ENCODE peak calls at places on chromosomes 3 and 15, in four cellular contexts. Q, G, U and B are unnamed samples.

GRCh38 chr3:56012732-56013131 is 455.5 kb downstream of the ERC2 start:
- DNase-seq in G (no peak), U (no peak), Q (no peak), B (no peak)

GRCh38 chr3:77189684-77190083 is 149.8 kb downstream of the ROBO2 start:
- DNase-seq in U (no peak), G (no peak), Q (no peak), B (no peak)

GRCh38 chr3:172539273-172539672 is 16.0 kb upstream of the TNFSF10 start:
- DNase-seq in Q (no peak), G (no peak), U (no peak), B (no peak)

GRCh38 chr15:38391186-38391585 is 62.7 kb upstream of the FAM98B start:
- DNase-seq in U (no peak), Q (no peak), G (no peak), B (no peak)

GRCh38 chr15:99128411-99128810 is 23.5 kb downstream of the SYNM start:
- DNase-seq in U (no peak), Q (no peak), G (no peak), B (no peak)

GRCh38 chr3:109275702-109276293 is 40.5 kb downstream of the DPPA2 start:
- DNase-seq in U (peak), Q (peak), G (no peak), B (peak)

GRCh38 chr15:80749589-80749988 is 29.6 kb upstream of the CEMIP start:
- DNase-seq in Q (no peak), U (no peak), G (no peak), B (no peak)

GRCh38 chr3:129336093-129336706 is 57.5 kb downstream of the HMCES start:
- DNase-seq in U (no peak), G (no peak), Q (no peak), B (no peak)

GRCh38 chr3:194133661-194134230 is 2.2 kb upstream of the HES1 start:
- DNase-seq in Q (peak), G (no peak), U (peak), B (peak)

GRCh38 chr3:46923559-46924350 is 46.2 kb downstream of the PTH1R start:
- DNase-seq in G (no peak), Q (peak), U (peak), B (peak)

GRCh38 chr3:134911611-134912604 is 116.8 kb downstream of the EPHB1 start:
- DNase-seq in U (no peak), Q (no peak), G (no peak), B (no peak)

GRCh38 chr3:134904333-134904771 is 109.3 kb downstream of the EPHB1 start:
- DNase-seq in U (no peak), Q (no peak), G (peak), B (no peak)

GRCh38 chr3:134905647-134905935 is 110.5 kb downstream of the EPHB1 start:
- DNase-seq in Q (no peak), G (no peak), U (no peak), B (no peak)

GRCh38 chr3:134904796-134905646 is 110.0 kb downstream of the EPHB1 start:
- DNase-seq in G (peak), U (peak), Q (no peak), B (no peak)

DNA sequence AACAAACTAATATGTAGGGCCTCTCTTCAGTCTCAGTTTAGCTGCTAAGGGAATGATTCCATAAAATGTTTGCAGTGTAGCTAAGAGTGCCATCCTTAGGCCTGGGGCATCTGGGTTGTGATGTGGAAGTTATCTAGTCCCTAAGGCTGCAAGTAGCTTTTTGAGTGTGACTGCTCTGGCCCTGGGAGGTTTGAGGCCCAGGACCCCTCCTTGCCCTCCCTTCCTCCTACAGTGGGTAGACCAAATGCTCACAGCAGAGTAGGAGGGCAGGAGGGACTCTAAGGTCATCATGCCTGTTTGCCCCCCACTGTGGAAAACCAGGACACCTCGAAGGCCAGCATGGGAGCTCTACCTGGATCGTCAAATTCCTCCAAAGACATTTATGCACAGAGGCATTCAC is 115.0 kb downstream of the EPHB1 start:
- DNase-seq in Q (no peak), U (no peak), G (no peak), B (no peak)
- TF ChIP-seq CBFB in Q (no peak), U (no peak), G (no peak), B (no peak)

GRCh38 chr15:48922046-48922445 is 41.7 kb downstream of the SHC4 start:
- DNase-seq in U (no peak), Q (no peak), G (no peak), B (no peak)

GRCh38 chr15:48924528-48925393 is 39.0 kb downstream of the SHC4 start:
- DNase-seq in G (no peak), Q (no peak), U (no peak), B (no peak)

GRCh38 chr15:48927181-48927580 is 36.5 kb downstream of the SHC4 start:
- DNase-seq in U (no peak), G (no peak), Q (no peak), B (no peak)

GRCh38 chr15:48928877-48929538 is 34.7 kb downstream of the SHC4 start:
- DNase-seq in G (no peak), Q (no peak), U (no peak), B (no peak)

GRCh38 chr15:48925714-48926223 is 38.0 kb downstream of the SHC4 start:
- DNase-seq in G (no peak), Q (peak), U (no peak), B (peak)
- TF ChIP-seq CBFB in G (no peak), Q (no peak), U (no peak), B (no peak)

DNA sequence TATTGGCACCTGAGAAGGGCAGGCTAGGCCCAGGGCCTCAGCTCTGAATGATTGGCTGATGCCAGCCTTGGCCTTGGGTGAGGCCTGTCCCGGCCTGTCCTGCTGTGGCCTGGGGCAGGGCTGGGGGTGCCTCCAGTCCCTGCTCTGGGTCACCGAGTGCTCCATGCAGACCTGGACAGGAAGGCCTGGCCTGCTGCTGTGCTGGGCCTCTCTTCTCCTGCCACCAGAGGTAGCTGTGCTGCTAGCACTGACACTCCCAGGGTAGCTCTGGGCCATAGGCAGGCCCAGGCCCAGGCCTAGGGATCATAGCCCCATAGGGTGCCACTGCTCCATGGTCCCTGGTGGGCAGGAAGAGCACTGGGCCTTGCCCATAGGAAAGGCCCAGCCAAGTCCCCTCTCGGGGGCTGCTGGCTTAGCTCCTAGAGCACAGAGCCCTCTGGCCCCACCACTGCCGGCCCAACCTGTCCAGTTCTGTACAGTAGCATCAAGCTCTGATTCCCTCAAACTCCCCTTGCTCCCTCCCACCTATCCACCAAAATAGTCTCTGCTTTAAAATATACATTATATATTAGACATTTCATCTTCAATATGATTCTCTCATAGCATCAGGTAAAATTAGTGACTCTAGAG is 18.2 kb downstream of the ABTB1 start:
- DNase-seq in U (peak), Q (no peak), G (no peak), B (peak)
- TF ChIP-seq CBFB in U (no peak), Q (no peak), G (no peak), B (no peak)

GRCh38 chr3:132803889-132804288 is 81.7 kb upstream of the NPHP3 start:
- DNase-seq in Q (no peak), U (peak), G (no peak), B (no peak)
- TF ChIP-seq CBFB in Q (no peak), U (no peak), G (no peak), B (no peak)

DNA sequence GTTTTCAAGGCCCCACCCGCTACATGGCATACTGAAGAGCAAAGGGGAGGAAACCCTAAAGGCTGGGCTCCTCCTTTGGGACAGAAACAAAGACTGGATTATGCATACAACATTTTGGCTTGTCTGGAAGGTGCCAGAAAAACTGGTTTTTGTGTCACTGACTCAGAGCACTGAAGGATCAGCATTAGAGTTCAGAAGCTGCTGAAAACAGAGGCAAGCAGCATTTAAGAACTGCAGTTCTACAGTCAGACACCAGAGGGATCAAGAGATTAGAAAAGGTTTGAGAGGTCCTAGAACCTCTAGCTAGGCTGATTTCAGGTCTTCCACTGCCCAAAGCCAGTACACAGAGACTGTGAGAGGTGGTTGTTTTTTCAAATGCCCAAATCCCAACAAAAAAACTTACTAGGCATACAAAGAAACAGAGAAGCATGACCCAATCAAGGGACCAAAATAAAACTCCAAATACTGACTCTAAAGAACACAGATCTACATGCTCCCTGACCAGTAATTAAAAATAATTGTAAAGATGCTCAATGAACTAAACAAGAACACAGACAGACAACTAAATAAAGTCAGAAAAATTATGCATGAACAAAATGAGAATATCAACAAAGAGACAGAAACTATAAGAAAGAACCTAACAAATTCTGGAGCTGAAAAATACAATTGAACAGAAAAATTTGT is 91.2 kb downstream of the SENP2 start:
- DNase-seq in G (no peak), U (no peak), Q (peak), B (peak)
- TF ChIP-seq CBFB in G (no peak), U (no peak), Q (no peak), B (no peak)

GRCh38 chr3:67737911-67738865 is 83.8 kb upstream of the SUCLG2 start:
- DNase-seq in Q (no peak), G (no peak), U (no peak), B (no peak)
- TF ChIP-seq CBFB in Q (no peak), G (no peak), U (no peak), B (no peak)

GRCh38 chr15:101540480-101541239 is 51.2 kb upstream of the PCSK6 start:
- DNase-seq in Q (no peak), U (no peak), G (no peak), B (peak)
- TF ChIP-seq CBFB in Q (no peak), U (no peak), G (no peak), B (no peak)